ENCODE peak calls at places on chromosomes 4 and X, in ten cellular contexts. F is fibroblast of villous mesenchyme, Q is tibial nerve, C is ovary, K is fibroblast of the aortic adventitia, B is GM12865, Y is HFF-Myc, X is NT2/D1, U is PC-3, Z is hepatocyte. L is an unnamed sample.

GRCh38 chrX:8783100-8784098 is 17.8 kb downstream of the FAM9A start:
- DNase-seq in C (no peak), B (peak; percentile 42), K (peak; percentile 1), X (peak; percentile 6), F (no peak), U (peak; percentile 23), Z (no peak), Q (peak; percentile 4), Y (no peak), L (no peak)

GRCh38 chr4:87824352-87824751 is 8.4 kb upstream of the MEPE start:
- DNase-seq in K (no peak), B (no peak), C (no peak), Z (no peak), F (peak; percentile 64), X (no peak), Y (no peak), U (peak; percentile 55), Q (no peak), L (no peak)

GRCh38 chr4:131026771-131027170 is 1930.8 kb downstream of the C4orf33 start:
- DNase-seq in U (no peak), Q (no peak), F (no peak), X (no peak), Z (no peak), Y (no peak), B (no peak), K (no peak), C (no peak), L (no peak)

GRCh38 chrX:68503830-68504229 is 5.0 kb downstream of the YIPF6 start:
- DNase-seq in K (no peak), X (no peak), Q (no peak), Z (no peak), U (peak; percentile 37), B (no peak), F (peak; percentile 22), C (no peak), Y (no peak), L (no peak)

GRCh38 chrX:103656623-103657022 is 27.8 kb downstream of the TCEAL1 start:
- DNase-seq in Q (no peak), X (no peak), F (peak; percentile 41), B (no peak), C (no peak), K (peak; percentile 67), Y (no peak), U (peak; percentile 95), Z (no peak), L (peak; percentile 74)

GRCh38 chr4:68654946-68655721 is 15.3 kb downstream of the UGT2B15 start:
- DNase-seq in C (no peak), Y (no peak), Z (no peak), U (peak; percentile 26), B (no peak), X (no peak), Q (no peak), K (no peak), F (no peak), L (no peak)

GRCh38 chrX:100895365-100896075 is 21.4 kb upstream of the NOX1 start:
- DNase-seq in Q (peak; percentile 4), F (peak; percentile 44), U (peak; percentile 69), C (no peak), K (peak; percentile 49), B (peak; percentile 51), Y (no peak), Z (peak; percentile 28), X (peak; percentile 54), L (no peak)

GRCh38 chr4:64776820-64777219 is 367.6 kb upstream of the TECRL start:
- DNase-seq in C (no peak), Q (no peak), X (no peak), B (no peak), Y (no peak), K (no peak), U (no peak), F (no peak), Z (no peak), L (no peak)

GRCh38 chr4:109820563-109820962 is 5.0 kb downstream of the GAR1 start:
- DNase-seq in C (no peak), F (no peak), Y (no peak), Q (no peak), U (no peak), B (no peak), K (peak; percentile 73), Z (no peak), X (no peak), L (no peak)

GRCh38 chr4:109816082-109816442 is 500 bp downstream of the GAR1 start:
- DNase-seq in X (no peak), U (no peak), C (no peak), Q (no peak), F (no peak), K (no peak), Y (no peak), Z (peak; percentile 11), B (peak; percentile 29), L (no peak)

GRCh38 chr4:109815151-109816081 is at the start of gene GAR1:
- DNase-seq in B (peak; percentile 94), Z (peak; percentile 95), X (peak; percentile 92), F (peak; percentile 95), C (peak; percentile 83), K (peak; percentile 90), Y (peak; percentile 75), U (peak; percentile 93), Q (peak; percentile 77), L (peak; percentile 80)

GRCh38 chr4:109818268-109818667 is 2.7 kb downstream of the GAR1 start:
- DNase-seq in Y (no peak), C (no peak), U (no peak), B (no peak), Q (no peak), Z (no peak), F (no peak), X (no peak), K (no peak), L (no peak)

GRCh38 chr4:109816894-109817293 is 1.3 kb downstream of the GAR1 start:
- DNase-seq in X (no peak), F (no peak), C (no peak), Q (no peak), B (peak; percentile 4), Z (no peak), K (no peak), U (no peak), Y (no peak), L (no peak)
- H3K4me3 ChIP-seq in X (peak overlapping the region; percentile 97), F (peak overlapping the region; percentile 93), C (no peak overlapping the region), Q (no peak overlapping the region), B (peak overlapping the region; percentile 67), Z (peak overlapping the region; percentile 41), K (peak overlapping the region; percentile 99), U (peak overlapping the region; percentile 98), Y (peak overlapping the region; percentile 85), L (peak overlapping the region; percentile 98)

GRCh38 chr4:56130609-56131150 is 181.9 kb downstream of the CEP135 start:
- DNase-seq in Q (no peak), K (no peak), U (no peak), X (no peak), Y (no peak), Z (no peak), F (no peak), B (no peak), C (no peak), L (no peak)

GRCh38 chr4:56128231-56128630 is 179.5 kb downstream of the CEP135 start:
- DNase-seq in K (peak; percentile 87), Y (no peak), F (no peak), Z (no peak), X (no peak), C (no peak), Q (no peak), U (peak; percentile 62), B (no peak), L (no peak)

GRCh38 chr4:56123547-56123946 is 174.8 kb downstream of the CEP135 start:
- DNase-seq in C (no peak), F (no peak), K (no peak), X (no peak), Q (no peak), U (no peak), Z (no peak), B (no peak), Y (no peak), L (no peak)

GRCh38 chr4:56129431-56129861 is 180.7 kb downstream of the CEP135 start:
- DNase-seq in Q (no peak), U (peak; percentile 68), B (peak; percentile 40), X (no peak), K (no peak), C (no peak), F (no peak), Y (no peak), Z (peak; percentile 63), L (no peak)

DNA sequence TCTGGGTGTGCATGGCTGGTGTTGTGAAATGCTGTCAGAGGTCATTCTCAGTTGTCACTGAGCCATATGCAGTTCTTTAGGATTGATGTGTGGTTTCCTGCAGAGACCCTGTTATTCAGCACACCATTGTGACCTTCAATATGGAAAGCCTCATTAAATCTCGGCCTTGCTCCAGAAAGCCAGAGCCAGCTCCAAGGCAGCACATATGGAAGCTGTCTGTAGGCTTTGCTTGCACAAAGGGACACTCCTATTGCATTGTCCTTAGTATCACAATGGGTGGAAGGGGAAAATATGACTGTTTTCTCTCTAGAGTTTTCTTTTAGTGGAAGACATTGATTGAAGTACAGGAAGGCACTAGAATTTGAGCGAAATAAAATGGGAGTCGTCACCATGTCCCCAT is 179.0 kb downstream of the CEP135 start:
- DNase-seq in X (no peak), Y (no peak), C (no peak), B (no peak), Z (no peak), U (no peak), F (no peak), Q (no peak), K (peak; percentile 63), L (no peak)
- H3K4me3 ChIP-seq in X (no peak overlapping the region), Y (no peak overlapping the region), C (no peak overlapping the region), B (no peak overlapping the region), Z (no peak overlapping the region), U (no peak overlapping the region), F (no peak overlapping the region), Q (no peak overlapping the region), K (no peak overlapping the region), L (no peak overlapping the region)

DNA sequence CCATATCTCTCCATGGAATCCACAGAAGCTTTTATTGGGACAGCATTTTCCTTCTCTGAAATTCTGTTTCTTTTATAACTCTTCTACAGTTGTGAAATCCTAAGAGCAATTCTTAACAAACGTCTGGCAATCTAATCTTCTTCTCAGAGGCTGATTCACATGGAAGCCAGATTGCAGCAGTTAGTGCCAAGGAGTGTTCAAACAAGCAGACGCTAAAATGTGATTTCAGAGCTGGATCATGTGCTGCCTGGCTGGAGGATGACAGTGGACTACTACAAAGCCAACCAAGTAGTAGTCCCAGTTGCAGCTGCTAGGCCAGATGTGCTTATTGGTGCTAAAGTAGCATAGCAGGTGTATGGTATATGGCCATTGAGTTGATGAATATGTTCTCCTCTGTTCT is 27.7 kb upstream of the GLRB start:
- DNase-seq in Z (peak; percentile 39), B (no peak), X (no peak), C (peak; percentile 11), Q (peak; percentile 62), U (no peak), K (peak; percentile 96), Y (peak; percentile 59), F (peak; percentile 92), L (no peak)
- H3K4me3 ChIP-seq in Z (no peak overlapping the region), B (no peak overlapping the region), X (no peak overlapping the region), C (no peak overlapping the region), Q (no peak overlapping the region), U (no peak overlapping the region), K (no peak overlapping the region), Y (no peak overlapping the region), F (no peak overlapping the region), L (no peak overlapping the region)

DNA sequence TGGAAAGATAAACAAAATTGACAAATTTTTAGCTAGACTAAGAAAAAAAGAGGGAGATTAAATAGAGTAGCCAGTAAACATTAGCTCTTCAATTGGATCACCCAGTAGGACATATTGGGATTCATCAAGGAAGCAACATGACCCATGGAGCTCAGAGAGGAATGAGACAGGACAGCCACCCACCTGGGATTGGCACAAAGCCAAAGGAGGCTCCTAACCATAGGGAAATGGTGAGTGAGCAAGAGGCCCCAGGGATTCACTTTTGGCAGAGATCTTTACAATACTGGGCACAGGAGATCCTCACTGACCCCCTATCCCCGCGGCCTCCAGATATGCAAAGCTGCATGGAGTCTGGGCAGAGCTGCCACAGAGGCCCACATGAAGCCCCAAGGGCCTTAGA is 34.8 kb upstream of the CXCL6 start:
- DNase-seq in Y (no peak), X (no peak), F (no peak), Z (no peak), K (no peak), U (peak; percentile 34), Q (no peak), C (no peak), B (no peak), L (no peak)
- H3K4me3 ChIP-seq in Y (no peak overlapping the region), X (no peak overlapping the region), F (no peak overlapping the region), Z (no peak overlapping the region), K (no peak overlapping the region), U (no peak overlapping the region), Q (no peak overlapping the region), C (no peak overlapping the region), B (no peak overlapping the region), L (no peak overlapping the region)